ENCODE peak calls at places on chromosomes 4 and X, in four cellular contexts. W is stimulated activated CD8-positive, alpha-beta memory T cell treated with anti-CD3 and anti-CD28 coated beads, Interleukin-15, amount 100 ng/mL, for 48 hours; N is activated CD8-positive, alpha-beta T cell treated with anti-CD3 and anti-CD28 coated beads, Interleukin-2, amount 10 ng/mL, durations not matched to agents 7 days and 5 days; K is NCI-H2227 treated with DMSO at 0.1 percent for 48 hours. U is an unnamed sample.

GRCh38 chr4:78776031-78776728 is at the start of gene BMP2K:
- DNase-seq in W (peak), K (peak), N (peak), U (peak)

GRCh38 chrX:68490644-68491043 is 8.2 kb upstream of the YIPF6 start:
- DNase-seq in K (no peak), W (no peak), N (no peak), U (no peak)

GRCh38 chrX:2829066-2829430 is 318 bp downstream of the GYG2 start:
- DNase-seq in N (no peak), W (no peak), K (no peak), U (no peak)

GRCh38 chr4:150253965-150254364 is 175.7 kb downstream of the DCLK2 start:
- DNase-seq in K (no peak), W (no peak), N (no peak), U (no peak)

GRCh38 chr4:74555843-74556242 is 110.9 kb downstream of the AREG start:
- DNase-seq in N (no peak), W (no peak), K (no peak), U (no peak)

GRCh38 chr4:143248827-143249226 is 64.1 kb downstream of the USP38 start:
- DNase-seq in K (no peak), N (no peak), W (no peak), U (no peak)

GRCh38 chr4:8231551-8232049 is 32.5 kb downstream of the SH3TC1 start:
- DNase-seq in K (no peak), N (no peak), W (no peak), U (no peak)

GRCh38 chrX:13110427-13111324 is 66.3 kb upstream of the FAM9C start:
- DNase-seq in N (no peak), W (no peak), K (no peak), U (no peak)

GRCh38 chrX:74133156-74133796 is 170.7 kb upstream of the ZCCHC13 start:
- DNase-seq in K (peak), W (no peak), N (peak), U (no peak)